ENCODE peak calls at places on chromosomes 4 and X, in six cellular contexts. F is fibroblast of lung, T is epithelial cell of proximal tubule, A is uterus, D is GM23338, Z is pancreas. Q is an unnamed sample.

GRCh38 chrX:133473451-133473850 is 58.2 kb upstream of the GPC4 start:
- DNase-seq in F (no peak), T (no peak), A (no peak), D (no peak), Z (no peak), Q (no peak)

GRCh38 chr4:74267998-74268606 is 40.2 kb upstream of the EPGN start:
- DNase-seq in F (peak; percentile 63), T (peak; percentile 92), A (no peak), D (no peak), Z (no peak), Q (no peak)

GRCh38 chr4:155952546-155952945 is 1.1 kb downstream of the CTSO start:
- DNase-seq in F (peak; percentile 64), T (no peak), A (no peak), D (no peak), Z (no peak), Q (no peak)

GRCh38 chrX:130247996-130248395 is 20.7 kb downstream of the ZNF280C start:
- DNase-seq in F (no peak), T (no peak), A (no peak), D (no peak), Z (no peak), Q (no peak)

GRCh38 chrX:4240541-4241194 is 527.2 kb upstream of the PRKX start:
- DNase-seq in F (no peak), T (no peak), A (no peak), D (no peak), Z (no peak), Q (no peak)

GRCh38 chrX:27675493-27675892 is 85.3 kb downstream of the DCAF8L2 start:
- DNase-seq in F (peak; percentile 21), T (no peak), A (no peak), D (no peak), Z (no peak), Q (peak; percentile 5)

GRCh38 chrX:112630187-112630586 is 49.6 kb downstream of the LHFPL1 start:
- DNase-seq in F (no peak), T (no peak), A (no peak), D (no peak), Z (no peak), Q (no peak)

GRCh38 chr4:21811576-21811975 is 137.0 kb downstream of the KCNIP4 start:
- DNase-seq in F (no peak), T (peak; percentile 52), A (no peak), D (no peak), Z (no peak), Q (peak; percentile 69)

GRCh38 chr4:88211473-88212252 is 53.2 kb upstream of the ABCG2 start:
- DNase-seq in F (peak; percentile 59), T (no peak), A (peak; percentile 64), D (peak; percentile 85), Z (no peak), Q (no peak)

GRCh38 chr4:178672512-178672911 is 1230.3 kb upstream of the AGA start:
- DNase-seq in F (no peak), T (no peak), A (no peak), D (no peak), Z (no peak), Q (peak; percentile 45)

GRCh38 chrX:99703467-99703866 is 706.6 kb downstream of the PCDH19 start:
- DNase-seq in F (no peak), T (no peak), A (no peak), D (no peak), Z (no peak), Q (no peak)

GRCh38 chrX:118644378-118644777 is 83.0 kb upstream of the IL13RA1 start:
- DNase-seq in F (peak; percentile 59), T (no peak), A (no peak), D (no peak), Z (no peak), Q (peak; percentile 11)

GRCh38 chr4:78938868-78939666 is at the start of gene PAQR3:
- DNase-seq in F (peak; percentile 78), T (no peak), A (peak; percentile 76), D (peak; percentile 90), Z (peak; percentile 92), Q (peak; percentile 39)

GRCh38 chrX:23980063-23980462 is 46.9 kb downstream of the KLHL15 start:
- DNase-seq in F (no peak), T (peak; percentile 12), A (no peak), D (no peak), Z (no peak), Q (peak; percentile 10)

GRCh38 chr4:26050212-26050643 is 136.2 kb downstream of the SMIM20 start:
- DNase-seq in F (no peak), T (no peak), A (peak; percentile 43), D (no peak), Z (no peak), Q (no peak)

GRCh38 chr4:167940217-167940616 is 152.1 kb upstream of the ANXA10 start:
- DNase-seq in F (peak; percentile 37), T (no peak), A (no peak), D (no peak), Z (no peak), Q (no peak)

GRCh38 chr4:76813070-76813469 is 84.9 kb downstream of the SOWAHB start:
- DNase-seq in F (no peak), T (no peak), A (no peak), D (no peak), Z (no peak), Q (no peak)

GRCh38 chr4:41169256-41169655 is 45.1 kb downstream of the APBB2 start:
- DNase-seq in F (no peak), T (no peak), A (no peak), D (no peak), Z (no peak), Q (no peak)

GRCh38 chrX:150185766-150186165 is 177.4 kb upstream of the MAMLD1 start:
- DNase-seq in F (no peak), T (no peak), A (no peak), D (no peak), Z (no peak), Q (no peak)

GRCh38 chr4:76954489-76954888 is 4.9 kb downstream of the SEPTIN11 start:
- DNase-seq in F (no peak), T (no peak), A (no peak), D (no peak), Z (no peak), Q (no peak)

GRCh38 chr4:145788765-145789164 is 108.8 kb downstream of the C4orf51 start:
- DNase-seq in F (peak; percentile 21), T (no peak), A (no peak), D (no peak), Z (no peak), Q (no peak)

GRCh38 chr4:2715426-2715825 is 40.7 kb downstream of the TNIP2 start:
- DNase-seq in F (no peak), T (no peak), A (no peak), D (no peak), Z (no peak), Q (no peak)

GRCh38 chrX:115021121-115021520 is 3.7 kb upstream of the IL13RA2 start:
- DNase-seq in F (peak; percentile 52), T (no peak), A (no peak), D (no peak), Z (no peak), Q (no peak)

GRCh38 chr4:10664408-10664807 is 20.2 kb downstream of the CLNK start:
- DNase-seq in F (peak; percentile 90), T (peak; percentile 23), A (peak; percentile 23), D (no peak), Z (no peak), Q (peak; percentile 88)

GRCh38 chr4:2781911-2782310 is 11.0 kb upstream of the SH3BP2 start:
- DNase-seq in F (no peak), T (no peak), A (no peak), D (no peak), Z (no peak), Q (no peak)

GRCh38 chr4:36324808-36325207 is 43.4 kb downstream of the DTHD1 start:
- DNase-seq in F (no peak), T (no peak), A (no peak), D (no peak), Z (no peak), Q (no peak)

GRCh38 chr4:18342847-18343246 is 321.3 kb upstream of the LCORL start:
- DNase-seq in F (no peak), T (no peak), A (no peak), D (no peak), Z (peak; percentile 42), Q (no peak)

GRCh38 chr4:159342374-159342773 is 239.5 kb downstream of the RAPGEF2 start:
- DNase-seq in F (no peak), T (no peak), A (no peak), D (no peak), Z (no peak), Q (no peak)

GRCh38 chr4:140233811-140234696 is 80.1 kb upstream of the MAML3 start:
- DNase-seq in F (peak; percentile 91), T (no peak), A (peak; percentile 50), D (no peak), Z (no peak), Q (peak; percentile 88)
- TF ChIP-seq CTCF in F (no peak), T (peak; percentile 20), A (no peak), D (no peak), Z (no peak), Q (no peak)

GRCh38 chr4:137390141-137390540 is 142.2 kb downstream of the PCDH18 start:
- DNase-seq in F (peak; percentile 79), T (no peak), A (no peak), D (no peak), Z (no peak), Q (no peak)
- H3K4me3 ChIP-seq in F (no peak overlapping the region), T (no peak overlapping the region), A (no peak overlapping the region), D (no peak overlapping the region), Z (no peak overlapping the region), Q (no peak overlapping the region)

GRCh38 chr4:8013976-8014726 is 74.5 kb upstream of the AFAP1 start:
- DNase-seq in F (no peak), T (no peak), A (no peak), D (no peak), Z (peak; percentile 41), Q (no peak)

GRCh38 chr4:8019396-8020365 is 80.0 kb upstream of the AFAP1 start:
- DNase-seq in F (no peak), T (no peak), A (no peak), D (no peak), Z (peak; percentile 25), Q (no peak)

GRCh38 chr4:8016527-8016926 is 76.9 kb upstream of the AFAP1 start:
- DNase-seq in F (no peak), T (no peak), A (no peak), D (no peak), Z (no peak), Q (no peak)

GRCh38 chr4:8012517-8012916 is 72.9 kb upstream of the AFAP1 start:
- DNase-seq in F (no peak), T (no peak), A (no peak), D (no peak), Z (no peak), Q (no peak)

DNA sequence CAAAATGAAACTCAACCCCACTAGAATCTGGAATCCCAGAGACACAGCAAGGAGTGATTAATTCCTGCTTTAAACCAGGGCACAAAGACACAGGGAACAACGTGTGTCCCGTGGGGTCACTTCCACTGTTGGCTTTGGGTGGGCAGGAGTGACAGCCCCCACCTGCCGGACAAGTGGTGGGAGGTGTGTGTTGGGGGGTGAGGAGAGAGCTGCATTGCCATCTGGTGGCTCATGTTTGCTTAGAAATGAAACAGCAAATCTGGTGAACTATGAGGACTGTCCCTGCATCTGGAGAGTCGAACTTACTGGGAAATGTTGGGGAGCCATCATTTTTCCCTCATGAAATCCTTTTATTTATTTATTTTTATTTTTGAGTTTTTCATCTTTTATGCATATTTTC is 75.9 kb upstream of the AFAP1 start:
- DNase-seq in F (no peak), T (no peak), A (no peak), D (peak; percentile 37), Z (no peak), Q (no peak)
- TF ChIP-seq CTCF in F (peak; percentile 17), T (peak; percentile 52), A (peak; percentile 21), D (peak; percentile 51), Z (no peak), Q (peak; percentile 52)

DNA sequence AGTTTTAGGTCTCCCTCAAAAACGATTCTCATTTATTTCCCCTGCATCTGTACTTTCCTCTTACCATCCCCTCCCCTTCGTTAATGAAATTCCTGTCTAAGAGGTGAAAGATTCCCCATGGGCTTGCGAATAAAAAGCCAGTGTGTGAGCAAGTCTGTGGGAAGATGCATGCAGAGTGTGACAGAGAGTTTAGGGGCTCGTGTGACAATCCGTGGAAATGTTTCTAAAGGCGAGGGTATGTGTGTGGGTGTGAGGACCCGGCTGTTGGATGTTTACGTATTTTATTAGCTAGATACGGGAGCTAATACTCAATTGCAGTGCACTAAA is 716 bp upstream of the HOPX start:
- DNase-seq in F (no peak), T (no peak), A (no peak), D (no peak), Z (no peak), Q (no peak)
- H3K4me3 ChIP-seq in F (no peak overlapping the region), T (no peak overlapping the region), A (no peak overlapping the region), D (no peak overlapping the region), Z (no peak overlapping the region), Q (no peak overlapping the region)